ENCODE peak calls at places on chromosomes 12 and 14, in eight cellular contexts. One of them, this sample, is unnamed.

GRCh38 chr12:42119085-42119633 is 25.5 kb downstream of the GXYLT1 start:
- DNase-seq in progenitor cell of endocrine pancreas: no peak
- DNase-seq in glutamatergic neuron: no peak
- DNase-seq in MCF 10A: peak
- DNase-seq in GM20000: no peak
- DNase-seq in GM06990: no peak
- DNase-seq in suprapubic skin: no peak
- DNase-seq in body of pancreas: no peak
- DNase-seq in this sample: no peak

GRCh38 chr14:39243831-39244230 is 10.1 kb downstream of the MIA2 start:
- DNase-seq in progenitor cell of endocrine pancreas: no peak
- DNase-seq in glutamatergic neuron: no peak
- DNase-seq in MCF 10A: no peak
- DNase-seq in GM20000: no peak
- DNase-seq in GM06990: no peak
- DNase-seq in suprapubic skin: no peak
- DNase-seq in body of pancreas: no peak
- DNase-seq in this sample: no peak

GRCh38 chr12:25725874-25726273 is 172.8 kb upstream of the LMNTD1 start:
- DNase-seq in progenitor cell of endocrine pancreas: no peak
- DNase-seq in glutamatergic neuron: no peak
- DNase-seq in MCF 10A: peak
- DNase-seq in GM20000: no peak
- DNase-seq in GM06990: no peak
- DNase-seq in suprapubic skin: no peak
- DNase-seq in body of pancreas: no peak
- DNase-seq in this sample: no peak

GRCh38 chr14:90168425-90169105 is 87.8 kb upstream of the PSMC1 start:
- DNase-seq in progenitor cell of endocrine pancreas: no peak
- DNase-seq in glutamatergic neuron: no peak
- DNase-seq in MCF 10A: no peak
- DNase-seq in GM20000: no peak
- DNase-seq in GM06990: no peak
- DNase-seq in suprapubic skin: no peak
- DNase-seq in body of pancreas: no peak
- DNase-seq in this sample: no peak

GRCh38 chr12:106239241-106239950 is 8.4 kb downstream of the CKAP4 start:
- DNase-seq in progenitor cell of endocrine pancreas: no peak
- DNase-seq in glutamatergic neuron: no peak
- DNase-seq in MCF 10A: no peak
- DNase-seq in GM20000: no peak
- DNase-seq in GM06990: no peak
- DNase-seq in suprapubic skin: no peak
- DNase-seq in body of pancreas: no peak
- DNase-seq in this sample: no peak

GRCh38 chr12:4567073-4567881 is 5.3 kb downstream of the DYRK4 start:
- DNase-seq in progenitor cell of endocrine pancreas: no peak
- DNase-seq in glutamatergic neuron: no peak
- DNase-seq in MCF 10A: no peak
- DNase-seq in GM20000: peak
- DNase-seq in GM06990: no peak
- DNase-seq in suprapubic skin: no peak
- DNase-seq in body of pancreas: no peak
- DNase-seq in this sample: no peak

GRCh38 chr12:42010715-42011114 is 134.0 kb downstream of the GXYLT1 start:
- DNase-seq in progenitor cell of endocrine pancreas: no peak
- DNase-seq in glutamatergic neuron: no peak
- DNase-seq in MCF 10A: no peak
- DNase-seq in GM20000: no peak
- DNase-seq in GM06990: no peak
- DNase-seq in suprapubic skin: no peak
- DNase-seq in body of pancreas: no peak
- DNase-seq in this sample: no peak

GRCh38 chr12:127063339-127064090 is 1203.5 kb upstream of the TMEM132C start:
- DNase-seq in progenitor cell of endocrine pancreas: no peak
- DNase-seq in glutamatergic neuron: no peak
- DNase-seq in MCF 10A: no peak
- DNase-seq in GM20000: no peak
- DNase-seq in GM06990: no peak
- DNase-seq in suprapubic skin: no peak
- DNase-seq in body of pancreas: no peak
- DNase-seq in this sample: no peak

GRCh38 chr12:108788076-108788782 is 56.9 kb upstream of the CORO1C start:
- DNase-seq in progenitor cell of endocrine pancreas: no peak
- DNase-seq in glutamatergic neuron: no peak
- DNase-seq in MCF 10A: no peak
- DNase-seq in GM20000: no peak
- DNase-seq in GM06990: no peak
- DNase-seq in suprapubic skin: no peak
- DNase-seq in body of pancreas: no peak
- DNase-seq in this sample: no peak

GRCh38 chr12:48004039-48004940 is at the start of gene COL2A1:
- DNase-seq in progenitor cell of endocrine pancreas: peak
- DNase-seq in glutamatergic neuron: peak
- DNase-seq in MCF 10A: no peak
- DNase-seq in GM20000: peak
- DNase-seq in GM06990: no peak
- DNase-seq in suprapubic skin: no peak
- DNase-seq in body of pancreas: peak
- DNase-seq in this sample: peak

GRCh38 chr12:130044991-130045621 is 117.2 kb upstream of the FZD10 start:
- DNase-seq in progenitor cell of endocrine pancreas: peak
- DNase-seq in glutamatergic neuron: no peak
- DNase-seq in MCF 10A: no peak
- DNase-seq in GM20000: no peak
- DNase-seq in GM06990: no peak
- DNase-seq in suprapubic skin: no peak
- DNase-seq in body of pancreas: no peak
- DNase-seq in this sample: no peak

GRCh38 chr14:30607156-30607780 is 14.9 kb upstream of the SCFD1 start:
- DNase-seq in progenitor cell of endocrine pancreas: no peak
- DNase-seq in glutamatergic neuron: no peak
- DNase-seq in MCF 10A: no peak
- DNase-seq in GM20000: no peak
- DNase-seq in GM06990: no peak
- DNase-seq in suprapubic skin: no peak
- DNase-seq in body of pancreas: no peak
- DNase-seq in this sample: no peak

GRCh38 chr12:39112064-39112463 is 206.7 kb upstream of the CPNE8 start:
- DNase-seq in progenitor cell of endocrine pancreas: no peak
- DNase-seq in glutamatergic neuron: no peak
- DNase-seq in MCF 10A: no peak
- DNase-seq in GM20000: no peak
- DNase-seq in GM06990: no peak
- DNase-seq in suprapubic skin: no peak
- DNase-seq in body of pancreas: no peak
- DNase-seq in this sample: no peak

GRCh38 chr12:50655374-50655921 is 108.5 kb upstream of the ATF1 start:
- DNase-seq in progenitor cell of endocrine pancreas: no peak
- DNase-seq in glutamatergic neuron: no peak
- DNase-seq in MCF 10A: no peak
- DNase-seq in GM20000: no peak
- DNase-seq in GM06990: no peak
- DNase-seq in suprapubic skin: no peak
- DNase-seq in body of pancreas: no peak
- DNase-seq in this sample: no peak

GRCh38 chr12:15584366-15585041 is 204.7 kb downstream of the EPS8 start:
- DNase-seq in progenitor cell of endocrine pancreas: no peak
- DNase-seq in glutamatergic neuron: no peak
- DNase-seq in MCF 10A: peak
- DNase-seq in GM20000: peak
- DNase-seq in GM06990: no peak
- DNase-seq in suprapubic skin: no peak
- DNase-seq in body of pancreas: peak
- DNase-seq in this sample: peak

GRCh38 chr14:99560946-99561683 is 42.9 kb downstream of the CCDC85C start:
- DNase-seq in progenitor cell of endocrine pancreas: no peak
- DNase-seq in glutamatergic neuron: no peak
- DNase-seq in MCF 10A: no peak
- DNase-seq in GM20000: no peak
- DNase-seq in GM06990: no peak
- DNase-seq in suprapubic skin: no peak
- DNase-seq in body of pancreas: peak
- DNase-seq in this sample: no peak

GRCh38 chr12:26268841-26269553 is 73.6 kb downstream of the SSPN start:
- DNase-seq in progenitor cell of endocrine pancreas: no peak
- DNase-seq in glutamatergic neuron: no peak
- DNase-seq in MCF 10A: no peak
- DNase-seq in GM20000: no peak
- DNase-seq in GM06990: no peak
- DNase-seq in suprapubic skin: no peak
- DNase-seq in body of pancreas: peak
- DNase-seq in this sample: no peak

GRCh38 chr12:15899282-15899870 is 11.8 kb upstream of the DERA start:
- DNase-seq in progenitor cell of endocrine pancreas: no peak
- DNase-seq in glutamatergic neuron: no peak
- DNase-seq in MCF 10A: peak
- DNase-seq in GM20000: no peak
- DNase-seq in GM06990: no peak
- DNase-seq in suprapubic skin: no peak
- DNase-seq in body of pancreas: no peak
- DNase-seq in this sample: no peak

GRCh38 chr14:77991128-77991772 is 178.9 kb upstream of the NRXN3 start:
- DNase-seq in progenitor cell of endocrine pancreas: no peak
- DNase-seq in glutamatergic neuron: no peak
- DNase-seq in MCF 10A: no peak
- DNase-seq in GM20000: no peak
- DNase-seq in GM06990: no peak
- DNase-seq in suprapubic skin: no peak
- DNase-seq in body of pancreas: peak
- DNase-seq in this sample: no peak

GRCh38 chr12:10562306-10562933 is 51.0 kb downstream of the MAGOHB start:
- DNase-seq in progenitor cell of endocrine pancreas: no peak
- DNase-seq in glutamatergic neuron: no peak
- DNase-seq in MCF 10A: peak
- DNase-seq in GM20000: peak
- DNase-seq in GM06990: no peak
- DNase-seq in suprapubic skin: no peak
- DNase-seq in body of pancreas: no peak
- DNase-seq in this sample: peak

GRCh38 chr12:116299064-116299463 is 21.6 kb upstream of the MED13L start:
- DNase-seq in progenitor cell of endocrine pancreas: no peak
- DNase-seq in glutamatergic neuron: no peak
- DNase-seq in MCF 10A: no peak
- DNase-seq in GM20000: no peak
- DNase-seq in GM06990: no peak
- DNase-seq in suprapubic skin: no peak
- DNase-seq in body of pancreas: peak
- DNase-seq in this sample: no peak

GRCh38 chr12:1360812-1361211 is 233.6 kb downstream of the FBXL14 start:
- DNase-seq in progenitor cell of endocrine pancreas: no peak
- DNase-seq in glutamatergic neuron: no peak
- DNase-seq in MCF 10A: no peak
- DNase-seq in GM20000: no peak
- DNase-seq in GM06990: no peak
- DNase-seq in suprapubic skin: no peak
- DNase-seq in body of pancreas: no peak
- DNase-seq in this sample: no peak

GRCh38 chr14:100904307-100905019 is 941 bp upstream of the RTL1 start:
- DNase-seq in progenitor cell of endocrine pancreas: peak
- DNase-seq in glutamatergic neuron: peak
- DNase-seq in MCF 10A: no peak
- DNase-seq in GM20000: peak
- DNase-seq in GM06990: no peak
- DNase-seq in suprapubic skin: peak
- DNase-seq in body of pancreas: no peak
- DNase-seq in this sample: no peak
- TF ChIP-seq CTCF in progenitor cell of endocrine pancreas: peak
- TF ChIP-seq CTCF in glutamatergic neuron: peak
- TF ChIP-seq CTCF in MCF 10A: no peak
- TF ChIP-seq CTCF in GM20000: no peak
- TF ChIP-seq CTCF in GM06990: no peak
- TF ChIP-seq CTCF in suprapubic skin: no peak
- TF ChIP-seq CTCF in body of pancreas: no peak
- TF ChIP-seq CTCF in this sample: no peak

GRCh38 chr12:98490491-98491453 is 24.6 kb upstream of the TMPO start:
- DNase-seq in progenitor cell of endocrine pancreas: peak
- DNase-seq in glutamatergic neuron: peak
- DNase-seq in MCF 10A: peak
- DNase-seq in GM20000: peak
- DNase-seq in GM06990: peak
- DNase-seq in suprapubic skin: peak
- DNase-seq in body of pancreas: peak
- DNase-seq in this sample: peak
- TF ChIP-seq CTCF in progenitor cell of endocrine pancreas: peak
- TF ChIP-seq CTCF in glutamatergic neuron: peak
- TF ChIP-seq CTCF in MCF 10A: peak
- TF ChIP-seq CTCF in GM20000: peak
- TF ChIP-seq CTCF in GM06990: peak
- TF ChIP-seq CTCF in suprapubic skin: peak
- TF ChIP-seq CTCF in body of pancreas: peak
- TF ChIP-seq CTCF in this sample: peak

GRCh38 chr14:56278383-56278782 is 160.2 kb downstream of the PELI2 start:
- DNase-seq in progenitor cell of endocrine pancreas: no peak
- DNase-seq in glutamatergic neuron: no peak
- DNase-seq in MCF 10A: no peak
- DNase-seq in GM20000: no peak
- DNase-seq in GM06990: no peak
- DNase-seq in suprapubic skin: no peak
- DNase-seq in body of pancreas: no peak
- DNase-seq in this sample: no peak

GRCh38 chr14:56282179-56282578 is 164.0 kb downstream of the PELI2 start:
- DNase-seq in progenitor cell of endocrine pancreas: no peak
- DNase-seq in glutamatergic neuron: no peak
- DNase-seq in MCF 10A: no peak
- DNase-seq in GM20000: no peak
- DNase-seq in GM06990: no peak
- DNase-seq in suprapubic skin: no peak
- DNase-seq in body of pancreas: no peak
- DNase-seq in this sample: no peak

GRCh38 chr14:56284641-56285040 is 166.4 kb downstream of the PELI2 start:
- DNase-seq in progenitor cell of endocrine pancreas: no peak
- DNase-seq in glutamatergic neuron: no peak
- DNase-seq in MCF 10A: no peak
- DNase-seq in GM20000: no peak
- DNase-seq in GM06990: no peak
- DNase-seq in suprapubic skin: no peak
- DNase-seq in body of pancreas: no peak
- DNase-seq in this sample: no peak

DNA sequence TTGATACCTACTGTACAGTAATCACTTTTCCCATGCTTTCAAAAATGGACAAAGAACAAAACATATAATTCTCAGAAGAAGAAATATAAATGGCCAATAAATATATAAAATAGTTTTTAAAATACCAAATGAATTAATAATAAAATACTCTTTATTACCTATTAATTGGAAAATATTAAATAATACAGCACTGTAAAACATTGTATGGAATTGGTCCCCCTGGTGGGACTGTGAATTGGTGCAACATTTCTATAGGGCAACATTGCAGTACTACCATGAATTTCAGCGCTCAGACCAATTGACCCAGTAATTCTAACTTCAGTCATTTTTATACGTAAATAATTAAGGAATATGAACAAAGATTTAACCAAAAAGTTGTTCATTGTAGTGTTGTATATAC is 162.6 kb downstream of the PELI2 start:
- DNase-seq in progenitor cell of endocrine pancreas: no peak
- DNase-seq in glutamatergic neuron: no peak
- DNase-seq in MCF 10A: no peak
- DNase-seq in GM20000: no peak
- DNase-seq in GM06990: no peak
- DNase-seq in suprapubic skin: no peak
- DNase-seq in body of pancreas: no peak
- DNase-seq in this sample: no peak
- TF ChIP-seq CTCF in progenitor cell of endocrine pancreas: peak
- TF ChIP-seq CTCF in glutamatergic neuron: peak
- TF ChIP-seq CTCF in MCF 10A: no peak
- TF ChIP-seq CTCF in GM20000: no peak
- TF ChIP-seq CTCF in GM06990: no peak
- TF ChIP-seq CTCF in suprapubic skin: no peak
- TF ChIP-seq CTCF in body of pancreas: no peak
- TF ChIP-seq CTCF in this sample: no peak

GRCh38 chr12:33586576-33586975 is 147.0 kb upstream of the SYT10 start:
- DNase-seq in progenitor cell of endocrine pancreas: no peak
- DNase-seq in glutamatergic neuron: no peak
- DNase-seq in MCF 10A: no peak
- DNase-seq in GM20000: no peak
- DNase-seq in GM06990: no peak
- DNase-seq in suprapubic skin: no peak
- DNase-seq in body of pancreas: no peak
- DNase-seq in this sample: no peak
- TF ChIP-seq CTCF in progenitor cell of endocrine pancreas: no peak
- TF ChIP-seq CTCF in glutamatergic neuron: no peak
- TF ChIP-seq CTCF in MCF 10A: no peak
- TF ChIP-seq CTCF in GM20000: no peak
- TF ChIP-seq CTCF in GM06990: no peak
- TF ChIP-seq CTCF in suprapubic skin: no peak
- TF ChIP-seq CTCF in body of pancreas: no peak
- TF ChIP-seq CTCF in this sample: no peak

This sample was measured in activated CD8-positive, alpha-beta T cell treated with anti-CD3 and anti-CD28 coated beads for 36 hours.